ENCODE peak calls at places on chromosome 6, in four cellular contexts. One of them, this sample, is unnamed.

GRCh38 chr6:110041830-110042229 is 63.7 kb downstream of the GPR6 start:
- DNase-seq in foreskin melanocyte: no peak
- DNase-seq in HEK293T: no peak
- DNase-seq in T-cell: no peak
- DNase-seq in this sample: no peak

GRCh38 chr6:25366785-25367657 is 87.8 kb downstream of the CARMIL1 start:
- DNase-seq in HEK293T: no peak
- DNase-seq in foreskin melanocyte: no peak
- DNase-seq in T-cell: peak
- DNase-seq in this sample: no peak

GRCh38 chr6:6683964-6684363 is 95.4 kb downstream of the LY86 start:
- DNase-seq in T-cell: no peak
- DNase-seq in HEK293T: no peak
- DNase-seq in foreskin melanocyte: no peak
- DNase-seq in this sample: no peak

GRCh38 chr6:108732101-108732870 is 115.9 kb upstream of the ARMC2 start:
- DNase-seq in foreskin melanocyte: no peak
- DNase-seq in HEK293T: no peak
- DNase-seq in T-cell: no peak
- DNase-seq in this sample: no peak

GRCh38 chr6:16316741-16317251 is 78.4 kb downstream of the GMPR start:
- DNase-seq in foreskin melanocyte: no peak
- DNase-seq in T-cell: peak
- DNase-seq in HEK293T: peak
- DNase-seq in this sample: no peak

GRCh38 chr6:139990287-139990686 is 615.8 kb upstream of the CITED2 start:
- DNase-seq in foreskin melanocyte: no peak
- DNase-seq in T-cell: no peak
- DNase-seq in HEK293T: no peak
- DNase-seq in this sample: no peak

GRCh38 chr6:31791324-31792089 is 4.0 kb downstream of the VARS1 start:
- DNase-seq in T-cell: no peak
- DNase-seq in HEK293T: peak
- DNase-seq in foreskin melanocyte: no peak
- DNase-seq in this sample: peak

GRCh38 chr6:75206338-75207210 is 721 bp upstream of the COL12A1 start:
- DNase-seq in HEK293T: no peak
- DNase-seq in T-cell: no peak
- DNase-seq in foreskin melanocyte: no peak
- DNase-seq in this sample: no peak

GRCh38 chr6:155340464-155341129 is 26.3 kb upstream of the TFB1M start:
- DNase-seq in T-cell: no peak
- DNase-seq in foreskin melanocyte: peak
- DNase-seq in HEK293T: no peak
- DNase-seq in this sample: no peak

GRCh38 chr6:156967852-156968251 is 190.7 kb downstream of the ARID1B start:
- DNase-seq in HEK293T: no peak
- DNase-seq in T-cell: no peak
- DNase-seq in foreskin melanocyte: no peak
- DNase-seq in this sample: no peak

GRCh38 chr6:37092851-37093727 is 76.9 kb upstream of the PIM1 start:
- DNase-seq in foreskin melanocyte: no peak
- DNase-seq in HEK293T: no peak
- DNase-seq in T-cell: no peak
- DNase-seq in this sample: no peak

GRCh38 chr6:146980900-146981329 is 223.3 kb upstream of the STXBP5 start:
- DNase-seq in HEK293T: no peak
- DNase-seq in T-cell: no peak
- DNase-seq in foreskin melanocyte: no peak
- DNase-seq in this sample: no peak

GRCh38 chr6:34757687-34758274 is 476 bp downstream of the SNRPC start:
- DNase-seq in foreskin melanocyte: no peak
- DNase-seq in HEK293T: no peak
- DNase-seq in T-cell: no peak
- DNase-seq in this sample: no peak

GRCh38 chr6:75230484-75231325 is 12.9 kb downstream of the COX7A2 start:
- DNase-seq in HEK293T: peak
- DNase-seq in foreskin melanocyte: peak
- DNase-seq in T-cell: no peak
- DNase-seq in this sample: peak

GRCh38 chr6:165661416-165662001 is 1.5 kb downstream of the PDE10A start:
- DNase-seq in T-cell: no peak
- DNase-seq in foreskin melanocyte: no peak
- DNase-seq in HEK293T: no peak
- DNase-seq in this sample: no peak

GRCh38 chr6:122798099-122798641 is 9.1 kb downstream of the SMPDL3A start:
- DNase-seq in HEK293T: no peak
- DNase-seq in foreskin melanocyte: no peak
- DNase-seq in T-cell: no peak
- DNase-seq in this sample: no peak

GRCh38 chr6:104537185-104537584 is 322.5 kb downstream of the HACE1 start:
- DNase-seq in foreskin melanocyte: no peak
- DNase-seq in T-cell: no peak
- DNase-seq in HEK293T: no peak
- DNase-seq in this sample: no peak

GRCh38 chr6:129432738-129433137 is 277.2 kb downstream of the ARHGAP18 start:
- DNase-seq in HEK293T: peak
- DNase-seq in foreskin melanocyte: no peak
- DNase-seq in T-cell: no peak
- DNase-seq in this sample: no peak

GRCh38 chr6:104789770-104790190 is 69.9 kb downstream of the HACE1 start:
- DNase-seq in T-cell: no peak
- DNase-seq in foreskin melanocyte: peak
- DNase-seq in HEK293T: peak
- DNase-seq in this sample: peak

GRCh38 chr6:27156874-27157460 is 90.5 kb upstream of the PRSS16 start:
- DNase-seq in HEK293T: no peak
- DNase-seq in foreskin melanocyte: no peak
- DNase-seq in T-cell: no peak
- DNase-seq in this sample: peak

GRCh38 chr6:123393333-123393732 is 243.4 kb downstream of the TRDN start:
- DNase-seq in T-cell: no peak
- DNase-seq in HEK293T: peak
- DNase-seq in foreskin melanocyte: peak
- DNase-seq in this sample: peak

GRCh38 chr6:157550114-157550989 is 169.4 kb downstream of the ZDHHC14 start:
- DNase-seq in HEK293T: no peak
- DNase-seq in T-cell: peak
- DNase-seq in foreskin melanocyte: no peak
- DNase-seq in this sample: no peak

GRCh38 chr6:20448828-20449227 is 47.1 kb downstream of the E2F3 start:
- DNase-seq in T-cell: no peak
- DNase-seq in foreskin melanocyte: no peak
- DNase-seq in HEK293T: no peak
- DNase-seq in this sample: no peak

GRCh38 chr6:112269165-112269564 is 14.8 kb upstream of the LAMA4 start:
- DNase-seq in HEK293T: peak
- DNase-seq in T-cell: no peak
- DNase-seq in foreskin melanocyte: no peak
- DNase-seq in this sample: no peak

GRCh38 chr6:16276991-16277981 is 38.9 kb downstream of the GMPR start:
- DNase-seq in foreskin melanocyte: peak
- DNase-seq in HEK293T: peak
- DNase-seq in T-cell: no peak
- DNase-seq in this sample: peak

This sample was measured in cerebellar cortex.